ENCODE peak calls at places on chromosomes 5 and 9, in seven cellular contexts. V is GM20000, P is HFFc6, S is GM10248, Z is A549, U is gastrocnemius medialis, Y is Panc1. K is an unnamed sample.
A peak's percentile ranks its signal among the peaks of the same experiment; 100 is the strongest.

GRCh38 chr9:129995409-129996160 is 47.4 kb downstream of the FNBP1 start:
- DNase-seq in Y (peak; percentile 62), U (no peak), S (no peak), Z (no peak), V (no peak), P (peak; percentile 25), K (peak; percentile 37)

GRCh38 chr5:1746371-1747078 is 53.1 kb downstream of the MRPL36 start:
- DNase-seq in S (no peak), P (no peak), Z (no peak), U (no peak), V (no peak), Y (no peak), K (no peak)

GRCh38 chr5:654071-654778 is 38.9 kb downstream of the TPPP start:
- DNase-seq in Y (no peak), U (no peak), V (no peak), S (no peak), Z (no peak), P (no peak), K (peak; percentile 13)

GRCh38 chr5:24535646-24536045 is 109.1 kb downstream of the CDH10 start:
- DNase-seq in U (no peak), Y (no peak), P (no peak), S (no peak), Z (peak; percentile 24), V (no peak), K (no peak)

GRCh38 chr5:34735436-34736426 is 79.6 kb downstream of the RAI14 start:
- DNase-seq in Y (no peak), Z (no peak), U (no peak), S (no peak), V (no peak), P (no peak), K (no peak)

GRCh38 chr5:171577940-171578856 is 158.8 kb downstream of the FGF18 start:
- DNase-seq in Z (no peak), V (no peak), Y (no peak), U (no peak), P (no peak), S (no peak), K (no peak)

GRCh38 chr5:16693879-16694278 is 77.1 kb upstream of the RETREG1 start:
- DNase-seq in Z (no peak), Y (no peak), S (no peak), U (no peak), V (no peak), P (no peak), K (no peak)

GRCh38 chr9:115121140-115121710 is 3.3 kb upstream of the TNC start:
- DNase-seq in P (no peak), U (no peak), V (no peak), Y (no peak), S (no peak), Z (no peak), K (no peak)

GRCh38 chr5:179251276-179251969 is 93.8 kb downstream of the ADAMTS2 start:
- DNase-seq in V (no peak), Z (no peak), P (no peak), U (no peak), Y (no peak), S (no peak), K (no peak)

GRCh38 chr5:181190711-181191525 is 14.1 kb downstream of the TRIM7 start:
- DNase-seq in V (peak; percentile 33), S (no peak), Y (no peak), U (no peak), Z (peak; percentile 66), P (no peak), K (no peak)
- TF ChIP-seq CTCF in V (peak; percentile 42), S (peak; percentile 36), Y (peak; percentile 74), U (no peak), Z (peak; percentile 47), P (peak; percentile 63), K (peak; percentile 37)

GRCh38 chr5:139869042-139869790 is 73.6 kb downstream of the PSD2 start:
- DNase-seq in Y (no peak), P (no peak), V (no peak), S (no peak), Z (no peak), U (no peak), K (no peak)

GRCh38 chr5:139871624-139872023 is 76.0 kb downstream of the PSD2 start:
- DNase-seq in U (no peak), Z (no peak), V (no peak), S (no peak), P (no peak), Y (no peak), K (no peak)

GRCh38 chr5:139870677-139871076 is 75.1 kb downstream of the PSD2 start:
- DNase-seq in Y (no peak), U (no peak), S (no peak), Z (no peak), P (no peak), V (no peak), K (no peak)

GRCh38 chr5:139873033-139873794 is 77.6 kb downstream of the PSD2 start:
- DNase-seq in P (no peak), S (no peak), Z (no peak), V (no peak), Y (no peak), U (no peak), K (no peak)

GRCh38 chr5:139872052-139872766 is 76.6 kb downstream of the PSD2 start:
- DNase-seq in S (no peak), Y (no peak), P (no peak), Z (no peak), U (no peak), V (no peak), K (no peak)
- TF ChIP-seq CTCF in S (peak; percentile 6), Y (no peak), P (peak; percentile 30), Z (no peak), U (no peak), V (no peak), K (peak; percentile 36)

GRCh38 chr5:127848098-127848497 is 144.9 kb downstream of the CCDC192 start:
- DNase-seq in U (no peak), P (no peak), Y (no peak), Z (no peak), V (no peak), S (no peak), K (no peak)
- TF ChIP-seq CTCF in U (no peak), P (no peak), Y (no peak), Z (no peak), V (no peak), S (no peak), K (no peak)

GRCh38 chr5:143506881-143507552 is 103.5 kb upstream of the NR3C1 start:
- DNase-seq in P (peak; percentile 97), Y (peak; percentile 83), S (no peak), Z (peak; percentile 96), V (no peak), U (no peak), K (peak; percentile 76)
- TF ChIP-seq CTCF in P (peak; percentile 35), Y (no peak), S (no peak), Z (peak; percentile 35), V (no peak), U (no peak), K (peak; percentile 40)

GRCh38 chr5:157389103-157389502 is 70.9 kb upstream of the NIPAL4 start:
- DNase-seq in V (no peak), S (no peak), Y (no peak), Z (no peak), P (no peak), U (no peak), K (no peak)

GRCh38 chr5:157384971-157385709 is 74.9 kb upstream of the NIPAL4 start:
- DNase-seq in U (no peak), S (no peak), Z (peak; percentile 93), Y (no peak), P (peak; percentile 100), V (no peak), K (peak; percentile 99)

GRCh38 chr5:157387683-157388093 is 72.3 kb upstream of the NIPAL4 start:
- DNase-seq in S (no peak), U (peak; percentile 45), V (no peak), Z (peak; percentile 85), P (peak; percentile 95), Y (peak; percentile 46), K (peak; percentile 88)

GRCh38 chr5:157388148-157388547 is 71.9 kb upstream of the NIPAL4 start:
- DNase-seq in S (no peak), Z (no peak), Y (no peak), P (no peak), V (no peak), U (no peak), K (no peak)

DNA sequence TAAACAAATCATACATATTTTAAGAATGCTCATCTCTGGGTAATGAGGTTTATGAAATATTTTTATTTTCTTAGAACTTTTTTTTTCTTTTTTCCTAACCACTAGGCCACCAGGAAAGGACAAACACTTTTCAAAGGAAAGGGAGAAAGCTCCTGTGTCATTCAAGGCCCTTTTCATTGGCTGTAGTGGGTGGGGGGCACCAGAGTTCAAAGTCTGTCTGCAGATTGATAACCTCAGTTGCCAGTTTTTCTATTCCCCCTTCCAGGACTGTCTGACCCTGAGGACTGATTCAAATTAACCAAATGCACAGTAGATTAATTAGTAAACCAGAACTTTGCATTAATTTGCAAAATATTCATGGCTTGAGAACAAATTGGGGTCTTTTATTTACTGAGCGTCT is 72.8 kb upstream of the NIPAL4 start:
- DNase-seq in S (no peak), P (no peak), Z (no peak), Y (no peak), V (no peak), U (no peak), K (no peak)
- TF ChIP-seq CTCF in S (no peak), P (no peak), Z (no peak), Y (no peak), V (no peak), U (no peak), K (no peak)

DNA sequence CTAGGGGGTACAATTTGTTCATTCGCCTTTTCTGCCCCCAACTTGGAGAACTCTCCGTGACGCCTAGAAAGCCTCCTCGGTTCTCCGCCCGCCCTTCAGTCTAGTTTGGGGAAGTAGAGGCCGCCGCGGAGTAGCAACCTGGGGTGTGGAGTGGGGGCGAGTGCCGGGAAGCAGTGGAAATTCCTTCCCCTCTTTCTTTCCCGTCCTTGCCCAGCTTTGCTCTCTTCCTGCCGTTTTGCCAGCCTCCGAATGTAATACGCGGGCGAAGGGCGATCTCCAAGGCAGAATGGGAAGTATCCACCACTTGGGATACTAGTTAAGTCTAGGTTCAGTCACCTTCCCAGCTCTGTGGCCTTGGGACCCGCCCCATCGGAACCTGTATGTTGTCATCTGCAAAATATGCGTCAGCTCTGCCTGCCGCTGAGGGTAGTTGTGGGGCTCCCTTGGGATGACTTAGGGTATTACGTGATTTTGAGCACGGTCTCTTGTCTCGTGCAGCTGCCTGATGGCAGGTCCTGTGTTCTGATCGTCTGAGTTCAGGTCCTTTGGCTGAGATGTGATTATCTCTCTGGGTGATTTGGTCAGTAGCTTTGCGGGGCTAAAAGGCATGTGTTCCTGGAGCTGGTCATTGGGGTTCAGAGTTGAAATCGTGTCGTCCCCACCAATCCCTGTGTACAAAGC is 726 bp downstream of the PAM start:
- DNase-seq in V (peak; percentile 78), P (peak; percentile 70), Z (peak; percentile 50), S (peak; percentile 71), Y (no peak), U (peak; percentile 59), K (peak; percentile 57)
- TF ChIP-seq CTCF in V (no peak), P (peak; percentile 10), Z (no peak), S (no peak), Y (no peak), U (no peak), K (no peak)

DNA sequence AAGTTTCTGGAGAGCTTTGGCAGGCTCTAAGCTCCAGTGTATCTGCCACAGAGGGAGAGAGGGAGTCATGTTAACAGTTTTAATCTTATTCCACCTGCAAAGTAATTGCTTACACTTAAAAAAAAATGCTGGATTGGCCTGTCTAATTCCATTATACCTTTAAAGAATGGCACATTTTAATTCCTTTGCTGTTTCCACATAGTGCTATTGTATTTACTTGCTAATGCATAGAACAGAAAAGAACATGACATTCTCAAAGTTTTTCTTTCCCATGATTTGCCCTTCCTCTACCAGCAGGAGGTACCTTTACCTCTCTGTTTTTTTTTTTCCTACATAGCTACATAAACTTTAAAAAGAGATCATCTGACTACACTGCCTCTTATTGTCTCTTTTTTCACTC is 318.0 kb downstream of the GLIS3 start:
- DNase-seq in V (no peak), P (no peak), Z (no peak), S (no peak), Y (no peak), U (no peak), K (no peak)
- TF ChIP-seq CTCF in V (no peak), P (no peak), Z (no peak), S (no peak), Y (no peak), U (no peak), K (no peak)

K was measured in brain microvascular endothelial cell.